ENCODE peak calls at places on chromosomes 2 and 18, in six cellular contexts. R is AG09309, Z is ovary, K is thoracic aorta, J is endothelial cell, X is GM06990. Q is an unnamed sample.

GRCh38 chr2:17958486-17959092 is 80.1 kb downstream of the KCNS3 start:
- DNase-seq in R (no peak), Z (no peak), K (no peak), J (no peak), X (no peak), Q (no peak)

GRCh38 chr2:120737802-120738516 is 2.3 kb downstream of the GLI2 start:
- DNase-seq in R (no peak), Z (peak), K (no peak), J (no peak), X (no peak), Q (peak)

GRCh38 chr18:48834421-48835011 is 116.2 kb downstream of the SMAD7 start:
- DNase-seq in R (peak), Z (no peak), K (peak), J (peak), X (peak), Q (no peak)

GRCh38 chr2:171315781-171316180 is 118.0 kb downstream of the METTL8 start:
- DNase-seq in R (no peak), Z (no peak), K (no peak), J (no peak), X (no peak), Q (no peak)

GRCh38 chr18:33844232-33844631 is 266.2 kb downstream of the ASXL3 start:
- DNase-seq in R (no peak), Z (no peak), K (no peak), J (no peak), X (no peak), Q (no peak)

GRCh38 chr2:10905006-10905871 is 6.5 kb upstream of the KCNF1 start:
- DNase-seq in R (no peak), Z (no peak), K (no peak), J (no peak), X (no peak), Q (no peak)

GRCh38 chr2:169397697-169398096 is 35.4 kb upstream of the LRP2 start:
- DNase-seq in R (no peak), Z (no peak), K (no peak), J (no peak), X (no peak), Q (no peak)

GRCh38 chr2:150698016-150698661 is 210.7 kb upstream of the RND3 start:
- DNase-seq in R (peak), Z (no peak), K (no peak), J (no peak), X (no peak), Q (no peak)

GRCh38 chr18:8686556-8686955 is 18.8 kb upstream of the MTCL1 start:
- DNase-seq in R (no peak), Z (no peak), K (no peak), J (no peak), X (no peak), Q (no peak)

GRCh38 chr2:16214861-16215260 is 274.5 kb downstream of the MYCN start:
- DNase-seq in R (no peak), Z (no peak), K (no peak), J (no peak), X (no peak), Q (no peak)

GRCh38 chr2:191114403-191114886 is 36.3 kb downstream of the STAT4 start:
- DNase-seq in R (no peak), Z (no peak), K (no peak), J (no peak), X (peak), Q (no peak)

GRCh38 chr2:62074233-62074632 is 121.7 kb upstream of the B3GNT2 start:
- DNase-seq in R (no peak), Z (no peak), K (no peak), J (no peak), X (no peak), Q (no peak)

GRCh38 chr2:209476367-209477191 is 52.7 kb downstream of the MAP2 start:
- DNase-seq in R (no peak), Z (no peak), K (no peak), J (no peak), X (no peak), Q (no peak)

GRCh38 chr2:186595219-186595618 is 5.4 kb downstream of the ITGAV start:
- DNase-seq in R (no peak), Z (peak), K (no peak), J (no peak), X (no peak), Q (no peak)

GRCh38 chr18:73639788-73640187 is 507.8 kb downstream of the FBXO15 start:
- DNase-seq in R (no peak), Z (no peak), K (no peak), J (no peak), X (no peak), Q (no peak)

GRCh38 chr2:217573565-217573964 is 429.2 kb downstream of the TNS1 start:
- DNase-seq in R (no peak), Z (no peak), K (no peak), J (no peak), X (no peak), Q (no peak)

GRCh38 chr2:229927817-229928321 is 5.6 kb downstream of the FBXO36 start:
- DNase-seq in R (no peak), Z (no peak), K (no peak), J (no peak), X (no peak), Q (no peak)

GRCh38 chr2:168748461-168748860 is 54.0 kb upstream of the NOSTRIN start:
- DNase-seq in R (no peak), Z (no peak), K (no peak), J (no peak), X (no peak), Q (no peak)

GRCh38 chr2:55616509-55617159 is 788 bp downstream of the PPP4R3B start:
- DNase-seq in R (no peak), Z (no peak), K (no peak), J (peak), X (peak), Q (peak)

GRCh38 chr2:189393440-189394111 is 47.7 kb upstream of the WDR75 start:
- DNase-seq in R (peak), Z (no peak), K (no peak), J (no peak), X (no peak), Q (no peak)

GRCh38 chr2:172751564-172751963 is 15.9 kb downstream of the RAPGEF4 start:
- DNase-seq in R (no peak), Z (no peak), K (no peak), J (no peak), X (no peak), Q (no peak)

GRCh38 chr18:73768043-73768442 is 379.6 kb downstream of the FBXO15 start:
- DNase-seq in R (no peak), Z (no peak), K (no peak), J (no peak), X (no peak), Q (no peak)

GRCh38 chr2:68537872-68538271 is 70.5 kb downstream of the APLF start:
- DNase-seq in R (peak), Z (no peak), K (no peak), J (no peak), X (no peak), Q (no peak)

GRCh38 chr2:72543527-72544216 is 282.2 kb downstream of the EXOC6B start:
- DNase-seq in R (no peak), Z (no peak), K (no peak), J (no peak), X (no peak), Q (no peak)

GRCh38 chr2:158753561-158754302 is 41.4 kb upstream of the DAPL1 start:
- DNase-seq in R (peak), Z (peak), K (no peak), J (peak), X (no peak), Q (peak)

GRCh38 chr2:174815524-174815923 is 51.3 kb upstream of the CHRNA1 start:
- DNase-seq in R (no peak), Z (no peak), K (no peak), J (no peak), X (no peak), Q (no peak)

GRCh38 chr2:224579411-224579810 is 5.8 kb downstream of the CUL3 start:
- DNase-seq in R (no peak), Z (no peak), K (no peak), J (no peak), X (no peak), Q (no peak)

GRCh38 chr18:49044898-49045297 is 94.1 kb upstream of the SMAD7 start:
- DNase-seq in R (no peak), Z (no peak), K (no peak), J (no peak), X (no peak), Q (no peak)

GRCh38 chr2:101113441-101114267 is 37.5 kb downstream of the TBC1D8 start:
- DNase-seq in R (peak), Z (no peak), K (no peak), J (no peak), X (no peak), Q (peak)

GRCh38 chr18:28176674-28176932 is 327 bp downstream of the CDH2 start:
- DNase-seq in R (no peak), Z (no peak), K (no peak), J (no peak), X (no peak), Q (no peak)

GRCh38 chr18:65567372-65567771 is 183.4 kb upstream of the CDH7 start:
- DNase-seq in R (no peak), Z (no peak), K (no peak), J (no peak), X (no peak), Q (no peak)

GRCh38 chr2:172179045-172179742 is 76.5 kb upstream of the DLX2 start:
- DNase-seq in R (no peak), Z (no peak), K (no peak), J (no peak), X (no peak), Q (no peak)

DNA sequence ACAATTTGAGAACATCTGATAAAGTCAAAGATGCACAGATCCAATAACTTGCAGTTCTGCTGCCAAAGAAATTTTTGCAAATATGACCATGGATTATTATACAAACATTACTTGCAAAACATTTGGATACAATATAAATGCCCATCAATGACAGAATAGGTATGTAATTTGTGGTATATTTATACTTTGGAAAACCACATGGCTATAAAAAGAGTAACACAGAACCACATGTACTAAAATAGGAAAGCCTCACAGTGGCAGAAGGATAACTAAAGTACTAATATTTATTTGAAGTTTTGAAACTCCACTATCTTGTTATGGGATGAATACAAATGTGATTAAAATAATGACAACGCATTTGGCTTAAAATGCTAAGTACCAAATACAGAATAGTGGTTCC is 51.8 kb upstream of the DNAJC10 start:
- DNase-seq in R (no peak), Z (no peak), K (no peak), J (no peak), X (no peak), Q (no peak)
- TF ChIP-seq CTCF in R (no peak), Z (no peak), K (no peak), J (no peak), X (no peak), Q (no peak)

DNA sequence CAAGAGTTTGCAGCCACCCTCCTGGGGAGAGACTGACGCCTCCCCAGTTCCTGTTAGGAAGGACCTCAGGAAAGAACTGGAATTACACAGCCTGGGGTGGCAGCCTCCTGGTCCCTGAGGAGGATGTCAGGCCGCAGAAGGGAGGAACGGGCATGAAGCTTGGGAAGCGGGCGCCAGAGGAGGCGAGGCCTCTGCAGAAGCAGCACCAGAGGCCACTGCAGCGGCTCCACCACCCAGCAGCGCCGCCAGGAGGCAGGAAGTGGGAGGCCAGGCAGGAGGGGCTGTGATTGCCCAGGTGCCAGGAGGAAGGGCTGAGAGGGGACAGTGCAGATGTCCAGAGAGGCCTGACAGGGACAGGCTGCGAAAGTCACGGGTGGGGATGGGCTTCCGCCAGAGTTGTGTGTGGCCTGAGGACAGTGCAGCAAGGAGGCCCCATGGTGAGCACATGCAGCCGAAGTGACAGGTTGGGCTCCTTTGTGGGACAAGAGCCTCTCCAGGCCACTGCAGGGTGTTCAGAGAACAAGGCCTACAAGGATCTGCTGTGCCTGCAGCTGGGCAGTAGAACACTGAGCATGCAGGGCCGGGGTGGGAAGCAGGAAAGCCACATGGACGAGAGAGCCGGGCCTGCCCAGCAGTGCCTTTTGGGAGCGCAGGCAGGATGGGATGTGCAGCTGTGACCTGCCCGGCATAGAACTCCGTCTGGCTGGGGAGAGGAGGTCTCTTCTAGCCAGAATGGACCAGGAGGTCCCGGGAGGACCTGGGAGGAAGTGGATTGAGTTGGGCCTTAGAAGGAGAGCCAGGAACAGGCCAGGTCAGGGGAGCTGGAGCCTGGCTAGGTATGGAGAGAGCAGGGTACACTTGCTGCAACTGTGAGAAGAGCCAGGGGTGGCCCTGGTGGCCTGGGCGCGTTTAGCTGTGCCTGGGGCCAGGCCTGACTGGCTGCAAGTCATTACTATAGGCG is 39.1 kb upstream of the ALPP start:
- DNase-seq in R (no peak), Z (peak), K (no peak), J (peak), X (no peak), Q (no peak)
- TF ChIP-seq CTCF in R (peak), Z (no peak), K (no peak), J (peak), X (no peak), Q (no peak)

GRCh38 chr2:65800998-65801397 is 368.6 kb upstream of the SPRED2 start:
- DNase-seq in R (peak), Z (no peak), K (no peak), J (no peak), X (no peak), Q (no peak)
- TF ChIP-seq CTCF in R (peak), Z (no peak), K (no peak), J (no peak), X (peak), Q (no peak)

DNA sequence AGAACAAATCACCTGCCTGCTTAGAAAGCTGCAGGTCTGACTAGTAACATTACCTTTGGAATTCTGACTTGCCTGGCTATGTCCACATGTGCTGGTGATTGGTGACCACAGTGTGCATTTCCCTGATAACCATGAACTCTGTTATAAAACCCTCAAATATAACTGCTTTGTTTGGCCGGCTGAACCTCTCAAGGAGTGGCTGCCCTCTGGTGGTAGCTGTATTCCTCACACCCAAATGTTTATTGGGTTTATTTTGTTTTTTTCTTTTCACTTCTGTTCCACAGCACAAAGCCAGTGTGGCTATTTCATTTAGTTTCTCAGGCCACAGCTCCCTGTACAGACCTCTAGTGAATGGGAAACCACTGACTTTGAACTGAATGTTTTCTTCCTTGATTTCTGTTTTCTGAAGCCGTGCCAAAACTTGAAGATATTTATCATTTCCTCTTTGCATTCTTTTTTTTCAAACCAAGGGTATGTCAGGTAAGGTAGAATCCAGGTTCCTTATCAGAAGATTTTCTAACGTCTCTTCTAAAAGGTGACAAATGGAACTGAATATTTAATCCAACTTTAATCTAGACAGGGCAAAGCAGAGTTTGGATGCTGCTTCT is 549.0 kb upstream of the VRK2 start:
- DNase-seq in R (peak), Z (no peak), K (no peak), J (peak), X (peak), Q (peak)
- TF ChIP-seq CTCF in R (peak), Z (no peak), K (peak), J (peak), X (peak), Q (peak)

DNA sequence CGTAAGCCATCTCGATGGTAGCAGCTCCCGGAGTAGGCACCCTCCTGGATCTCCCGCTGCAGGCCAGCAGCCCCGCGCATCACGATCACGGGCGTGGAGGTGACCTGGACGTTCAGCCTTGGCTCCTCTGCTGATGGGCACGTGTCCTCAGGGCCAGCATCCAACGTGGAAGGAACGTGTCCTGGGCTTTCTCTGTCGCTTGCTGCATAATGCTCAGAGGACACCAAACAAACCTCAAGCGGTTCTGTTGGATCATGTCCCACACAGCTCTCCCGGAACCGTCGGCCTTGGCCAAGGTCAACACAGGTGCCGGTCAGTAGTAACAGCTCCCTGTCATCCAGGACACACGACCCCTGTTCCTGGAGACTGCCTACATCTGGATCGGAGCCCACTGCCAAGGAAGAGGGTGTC is 23.1 kb downstream of the PASK start:
- DNase-seq in R (no peak), Z (no peak), K (no peak), J (no peak), X (no peak), Q (no peak)
- TF ChIP-seq CTCF in R (no peak), Z (no peak), K (no peak), J (no peak), X (no peak), Q (no peak)

GRCh38 chr2:8761529-8762164 is 75.8 kb downstream of the KIDINS220 start:
- DNase-seq in R (peak), Z (no peak), K (no peak), J (no peak), X (no peak), Q (no peak)

DNA sequence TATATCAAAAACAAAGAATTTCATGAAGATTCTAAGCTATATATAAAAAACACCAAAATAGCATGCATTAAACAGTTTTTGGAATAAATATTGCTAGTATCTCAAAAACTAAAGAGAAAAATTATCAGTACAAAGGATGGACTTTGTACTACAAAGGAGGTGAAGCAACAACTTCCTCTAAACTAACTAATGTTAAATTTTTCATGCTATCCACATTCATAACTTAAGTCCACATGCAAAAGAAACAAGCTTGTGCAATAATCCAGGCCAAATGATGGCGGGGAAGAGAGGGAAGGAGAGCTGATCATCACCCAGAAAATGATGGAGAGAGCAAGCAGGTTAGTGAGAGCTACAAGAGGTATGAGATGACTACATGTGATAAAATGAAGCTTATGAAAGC is 70.1 kb downstream of the KIDINS220 start:
- DNase-seq in R (no peak), Z (no peak), K (no peak), J (no peak), X (no peak), Q (no peak)
- TF ChIP-seq CTCF in R (no peak), Z (no peak), K (no peak), J (no peak), X (no peak), Q (no peak)

GRCh38 chr18:12374398-12374797 is 2.6 kb downstream of the AFG3L2 start:
- DNase-seq in R (no peak), Z (no peak), K (no peak), J (no peak), X (no peak), Q (no peak)

GRCh38 chr18:12373032-12373770 is 3.8 kb downstream of the AFG3L2 start:
- DNase-seq in R (no peak), Z (no peak), K (no peak), J (no peak), X (no peak), Q (no peak)

GRCh38 chr18:12372406-12372805 is 4.6 kb downstream of the AFG3L2 start:
- DNase-seq in R (no peak), Z (no peak), K (no peak), J (no peak), X (no peak), Q (no peak)

GRCh38 chr18:12371590-12371989 is 5.4 kb downstream of the AFG3L2 start:
- DNase-seq in R (no peak), Z (no peak), K (no peak), J (no peak), X (no peak), Q (no peak)

DNA sequence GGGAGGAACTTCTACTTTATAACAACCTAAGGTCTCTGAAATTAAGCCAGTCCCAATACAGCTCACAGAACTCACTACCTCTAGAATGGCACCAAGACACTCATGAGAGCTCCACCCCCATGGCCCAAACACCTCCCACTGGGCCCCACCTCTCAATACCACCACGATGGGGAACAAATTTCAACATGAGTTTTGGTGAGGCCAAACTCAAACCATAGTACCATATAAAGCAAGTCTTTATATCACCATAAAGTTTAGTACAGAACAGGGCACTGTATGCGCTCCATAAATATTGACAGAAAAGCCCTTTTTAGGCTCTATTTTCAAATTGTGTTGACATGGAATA is 3.3 kb downstream of the AFG3L2 start:
- DNase-seq in R (no peak), Z (no peak), K (no peak), J (no peak), X (no peak), Q (no peak)
- TF ChIP-seq CTCF in R (no peak), Z (no peak), K (no peak), J (no peak), X (no peak), Q (no peak)